ENCODE peak calls at places on chromosomes 4 and X, in six cellular contexts. V is astrocyte of the spinal cord, K is cardiac fibroblast, G is H9, E is AG04450, C is OCI-LY7. Q is an unnamed sample.

GRCh38 chr4:37839426-37839825 is 12.9 kb downstream of the PGM2 start:
- DNase-seq in V (no peak), K (no peak), G (no peak), E (no peak), C (no peak), Q (no peak)

GRCh38 chr4:4485806-4486205 is 56.0 kb downstream of the STX18 start:
- DNase-seq in V (no peak), K (no peak), G (no peak), E (no peak), C (no peak), Q (no peak)

GRCh38 chrX:136767104-136767941 is 13.4 kb downstream of the ARHGEF6 start:
- DNase-seq in V (peak), K (peak), G (peak), E (no peak), C (peak), Q (peak)

GRCh38 chr4:144578681-144579080 is 67.3 kb upstream of the HHIP start:
- DNase-seq in V (peak), K (no peak), G (no peak), E (no peak), C (no peak), Q (no peak)

GRCh38 chr4:6916587-6917444 is 7.2 kb downstream of the TBC1D14 start:
- DNase-seq in V (no peak), K (no peak), G (no peak), E (no peak), C (no peak), Q (no peak)

GRCh38 chrX:118325453-118325852 is 20.5 kb upstream of the WDR44 start:
- DNase-seq in V (peak), K (peak), G (no peak), E (no peak), C (peak), Q (no peak)

GRCh38 chr4:15031993-15032660 is 29.8 kb downstream of the CPEB2 start:
- DNase-seq in V (no peak), K (peak), G (no peak), E (no peak), C (no peak), Q (no peak)

GRCh38 chrX:154115750-154116149 is 18.2 kb upstream of the MECP2 start:
- DNase-seq in V (no peak), K (no peak), G (no peak), E (no peak), C (no peak), Q (no peak)

GRCh38 chr4:185587065-185587443 is 51.7 kb upstream of the PDLIM3 start:
- DNase-seq in V (no peak), K (no peak), G (no peak), E (no peak), C (no peak), Q (no peak)

GRCh38 chr4:121145430-121145829 is 18.7 kb downstream of the TNIP3 start:
- DNase-seq in V (no peak), K (no peak), G (no peak), E (no peak), C (no peak), Q (no peak)

GRCh38 chr4:187380181-187380581 is 615.4 kb upstream of the ZFP42 start:
- DNase-seq in V (no peak), K (no peak), G (peak), E (no peak), C (peak), Q (peak)

GRCh38 chr4:41432889-41433288 is 105.1 kb upstream of the LIMCH1 start:
- DNase-seq in V (peak), K (peak), G (peak), E (no peak), C (no peak), Q (peak)

GRCh38 chr4:165384608-165385007 is 5.8 kb downstream of the CPE start:
- DNase-seq in V (peak), K (peak), G (no peak), E (no peak), C (no peak), Q (no peak)

GRCh38 chr4:123672987-123673386 is 276.4 kb downstream of the SPRY1 start:
- DNase-seq in V (no peak), K (peak), G (no peak), E (peak), C (no peak), Q (no peak)

GRCh38 chr4:7267829-7268228 is 75.5 kb downstream of the SORCS2 start:
- DNase-seq in V (no peak), K (no peak), G (no peak), E (no peak), C (no peak), Q (no peak)